ENCODE peak calls at places on chromosome 17, in ten cellular contexts. One of them, this sample, is unnamed.

GRCh38 chr17:72984145-72984924 is 108.2 kb downstream of the SLC39A11 start:
- DNase-seq in psoas muscle: no peak
- DNase-seq in A673: no peak
- DNase-seq in CD8-positive, alpha-beta T cell: no peak
- DNase-seq in neuronal stem cell: no peak
- DNase-seq in PC-3: peak
- DNase-seq in CD4-positive, alpha-beta T cell: no peak
- DNase-seq in left ventricle myocardium inferior: no peak
- DNase-seq in cardiac muscle cell: no peak
- DNase-seq in neural progenitor cell: no peak
- DNase-seq in this sample: no peak

GRCh38 chr17:27269978-27270377 is 23.9 kb upstream of the WSB1 start:
- DNase-seq in CD4-positive, alpha-beta T cell: no peak
- DNase-seq in psoas muscle: no peak
- DNase-seq in neuronal stem cell: no peak
- DNase-seq in PC-3: no peak
- DNase-seq in A673: no peak
- DNase-seq in left ventricle myocardium inferior: no peak
- DNase-seq in cardiac muscle cell: no peak
- DNase-seq in CD8-positive, alpha-beta T cell: no peak
- DNase-seq in neural progenitor cell: no peak
- DNase-seq in this sample: no peak

GRCh38 chr17:74368341-74369152 is 1.2 kb downstream of the GPR142 start:
- DNase-seq in neuronal stem cell: peak
- DNase-seq in A673: peak
- DNase-seq in PC-3: peak
- DNase-seq in left ventricle myocardium inferior: peak
- DNase-seq in CD8-positive, alpha-beta T cell: peak
- DNase-seq in cardiac muscle cell: peak
- DNase-seq in psoas muscle: peak
- DNase-seq in neural progenitor cell: peak
- DNase-seq in CD4-positive, alpha-beta T cell: peak
- DNase-seq in this sample: peak

GRCh38 chr17:38898812-38899348 is 26.5 kb upstream of the LASP1NB start:
- DNase-seq in cardiac muscle cell: no peak
- DNase-seq in PC-3: peak
- DNase-seq in neuronal stem cell: no peak
- DNase-seq in A673: no peak
- DNase-seq in neural progenitor cell: no peak
- DNase-seq in CD4-positive, alpha-beta T cell: peak
- DNase-seq in left ventricle myocardium inferior: no peak
- DNase-seq in psoas muscle: peak
- DNase-seq in CD8-positive, alpha-beta T cell: peak
- DNase-seq in this sample: no peak

GRCh38 chr17:46135126-46135812 is 58.0 kb downstream of the KANSL1 start:
- DNase-seq in PC-3: no peak
- DNase-seq in left ventricle myocardium inferior: no peak
- DNase-seq in CD4-positive, alpha-beta T cell: no peak
- DNase-seq in neuronal stem cell: no peak
- DNase-seq in A673: no peak
- DNase-seq in neural progenitor cell: no peak
- DNase-seq in cardiac muscle cell: no peak
- DNase-seq in CD8-positive, alpha-beta T cell: no peak
- DNase-seq in psoas muscle: no peak
- DNase-seq in this sample: no peak

GRCh38 chr17:39239640-39240314 is 14.0 kb upstream of the STAC2 start:
- DNase-seq in CD4-positive, alpha-beta T cell: peak
- DNase-seq in CD8-positive, alpha-beta T cell: peak
- DNase-seq in cardiac muscle cell: peak
- DNase-seq in psoas muscle: no peak
- DNase-seq in A673: no peak
- DNase-seq in neural progenitor cell: peak
- DNase-seq in neuronal stem cell: no peak
- DNase-seq in PC-3: peak
- DNase-seq in left ventricle myocardium inferior: no peak
- DNase-seq in this sample: no peak

GRCh38 chr17:33334703-33335102 is 41.6 kb upstream of the ASIC2 start:
- DNase-seq in neuronal stem cell: no peak
- DNase-seq in CD4-positive, alpha-beta T cell: no peak
- DNase-seq in left ventricle myocardium inferior: no peak
- DNase-seq in CD8-positive, alpha-beta T cell: no peak
- DNase-seq in cardiac muscle cell: no peak
- DNase-seq in psoas muscle: no peak
- DNase-seq in neural progenitor cell: no peak
- DNase-seq in PC-3: no peak
- DNase-seq in A673: no peak
- DNase-seq in this sample: no peak

GRCh38 chr17:37310940-37311339 is 64.8 kb upstream of the C17orf78 start:
- DNase-seq in neuronal stem cell: no peak
- DNase-seq in CD8-positive, alpha-beta T cell: no peak
- DNase-seq in PC-3: no peak
- DNase-seq in CD4-positive, alpha-beta T cell: no peak
- DNase-seq in psoas muscle: no peak
- DNase-seq in neural progenitor cell: no peak
- DNase-seq in cardiac muscle cell: no peak
- DNase-seq in A673: no peak
- DNase-seq in left ventricle myocardium inferior: no peak
- DNase-seq in this sample: no peak

GRCh38 chr17:41061969-41062368 is 2.1 kb upstream of the KRTAP2-3 start:
- DNase-seq in neuronal stem cell: no peak
- DNase-seq in cardiac muscle cell: no peak
- DNase-seq in A673: no peak
- DNase-seq in CD8-positive, alpha-beta T cell: no peak
- DNase-seq in psoas muscle: no peak
- DNase-seq in neural progenitor cell: no peak
- DNase-seq in PC-3: peak
- DNase-seq in CD4-positive, alpha-beta T cell: no peak
- DNase-seq in left ventricle myocardium inferior: no peak
- DNase-seq in this sample: no peak

GRCh38 chr17:78667741-78668640 is 90.8 kb upstream of the DNAH17 start:
- DNase-seq in cardiac muscle cell: no peak
- DNase-seq in A673: no peak
- DNase-seq in neural progenitor cell: no peak
- DNase-seq in CD4-positive, alpha-beta T cell: no peak
- DNase-seq in PC-3: no peak
- DNase-seq in left ventricle myocardium inferior: no peak
- DNase-seq in neuronal stem cell: no peak
- DNase-seq in psoas muscle: no peak
- DNase-seq in CD8-positive, alpha-beta T cell: no peak
- DNase-seq in this sample: no peak

GRCh38 chr17:55693244-55694216 is 29.1 kb downstream of the TMEM100 start:
- DNase-seq in psoas muscle: peak
- DNase-seq in neuronal stem cell: no peak
- DNase-seq in cardiac muscle cell: no peak
- DNase-seq in left ventricle myocardium inferior: peak
- DNase-seq in PC-3: no peak
- DNase-seq in CD4-positive, alpha-beta T cell: no peak
- DNase-seq in A673: peak
- DNase-seq in CD8-positive, alpha-beta T cell: no peak
- DNase-seq in neural progenitor cell: no peak
- DNase-seq in this sample: no peak

GRCh38 chr17:50689251-50689650 is 18.5 kb downstream of the ANKRD40 start:
- DNase-seq in psoas muscle: no peak
- DNase-seq in A673: no peak
- DNase-seq in CD4-positive, alpha-beta T cell: no peak
- DNase-seq in left ventricle myocardium inferior: no peak
- DNase-seq in CD8-positive, alpha-beta T cell: no peak
- DNase-seq in neuronal stem cell: no peak
- DNase-seq in neural progenitor cell: peak
- DNase-seq in PC-3: peak
- DNase-seq in cardiac muscle cell: no peak
- DNase-seq in this sample: no peak

GRCh38 chr17:60406887-60407286 is 15.0 kb upstream of the USP32 start:
- DNase-seq in CD8-positive, alpha-beta T cell: no peak
- DNase-seq in psoas muscle: no peak
- DNase-seq in cardiac muscle cell: no peak
- DNase-seq in neural progenitor cell: no peak
- DNase-seq in neuronal stem cell: no peak
- DNase-seq in PC-3: no peak
- DNase-seq in A673: no peak
- DNase-seq in CD4-positive, alpha-beta T cell: no peak
- DNase-seq in left ventricle myocardium inferior: no peak
- DNase-seq in this sample: no peak

GRCh38 chr17:64537488-64537887 is 30.7 kb downstream of the CEP95 start:
- DNase-seq in left ventricle myocardium inferior: no peak
- DNase-seq in neural progenitor cell: no peak
- DNase-seq in PC-3: no peak
- DNase-seq in neuronal stem cell: no peak
- DNase-seq in A673: no peak
- DNase-seq in CD4-positive, alpha-beta T cell: no peak
- DNase-seq in CD8-positive, alpha-beta T cell: no peak
- DNase-seq in cardiac muscle cell: no peak
- DNase-seq in psoas muscle: no peak
- DNase-seq in this sample: no peak

GRCh38 chr17:64536913-64537312 is 30.1 kb downstream of the CEP95 start:
- DNase-seq in neuronal stem cell: no peak
- DNase-seq in A673: no peak
- DNase-seq in CD4-positive, alpha-beta T cell: no peak
- DNase-seq in PC-3: no peak
- DNase-seq in cardiac muscle cell: no peak
- DNase-seq in psoas muscle: no peak
- DNase-seq in left ventricle myocardium inferior: no peak
- DNase-seq in neural progenitor cell: no peak
- DNase-seq in CD8-positive, alpha-beta T cell: no peak
- DNase-seq in this sample: no peak

GRCh38 chr17:64533784-64534183 is 27.0 kb downstream of the CEP95 start:
- DNase-seq in CD8-positive, alpha-beta T cell: no peak
- DNase-seq in psoas muscle: no peak
- DNase-seq in CD4-positive, alpha-beta T cell: no peak
- DNase-seq in cardiac muscle cell: no peak
- DNase-seq in neural progenitor cell: no peak
- DNase-seq in A673: no peak
- DNase-seq in PC-3: no peak
- DNase-seq in neuronal stem cell: no peak
- DNase-seq in left ventricle myocardium inferior: no peak
- DNase-seq in this sample: no peak

GRCh38 chr17:64534187-64534586 is 27.4 kb downstream of the CEP95 start:
- DNase-seq in neural progenitor cell: no peak
- DNase-seq in neuronal stem cell: no peak
- DNase-seq in CD4-positive, alpha-beta T cell: no peak
- DNase-seq in left ventricle myocardium inferior: no peak
- DNase-seq in PC-3: peak
- DNase-seq in cardiac muscle cell: no peak
- DNase-seq in CD8-positive, alpha-beta T cell: no peak
- DNase-seq in A673: peak
- DNase-seq in psoas muscle: no peak
- DNase-seq in this sample: no peak

DNA sequence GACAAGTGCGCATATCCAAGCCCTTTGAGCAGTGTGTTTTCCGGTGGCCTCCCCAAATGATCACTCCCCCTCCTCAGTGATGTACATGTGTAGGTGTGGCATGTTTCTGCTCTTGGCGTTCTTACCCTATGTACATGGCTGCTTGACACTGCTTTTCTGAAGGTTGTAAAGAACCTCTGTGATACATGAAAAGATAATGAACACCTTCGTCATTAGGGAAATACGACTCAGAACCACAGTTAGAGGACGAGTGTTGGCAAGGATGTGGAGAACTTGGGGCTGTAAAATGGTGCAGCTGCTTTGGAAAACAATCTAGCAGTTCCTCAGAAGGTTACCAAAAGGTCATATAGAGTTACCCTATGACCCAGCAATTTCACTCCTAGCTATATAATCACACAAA is 28.6 kb downstream of the CEP95 start:
- DNase-seq in A673: no peak
- DNase-seq in neural progenitor cell: no peak
- DNase-seq in psoas muscle: no peak
- DNase-seq in cardiac muscle cell: no peak
- DNase-seq in left ventricle myocardium inferior: no peak
- DNase-seq in CD4-positive, alpha-beta T cell: no peak
- DNase-seq in neuronal stem cell: no peak
- DNase-seq in CD8-positive, alpha-beta T cell: no peak
- DNase-seq in PC-3: no peak
- DNase-seq in this sample: no peak
- H3K27ac ChIP-seq in A673: no peak
- H3K27ac ChIP-seq in neural progenitor cell: no peak
- H3K27ac ChIP-seq in psoas muscle: no peak
- H3K27ac ChIP-seq in cardiac muscle cell: peak
- H3K27ac ChIP-seq in left ventricle myocardium inferior: no peak
- H3K27ac ChIP-seq in CD4-positive, alpha-beta T cell: no peak
- H3K27ac ChIP-seq in neuronal stem cell: no peak
- H3K27ac ChIP-seq in CD8-positive, alpha-beta T cell: no peak
- H3K27ac ChIP-seq in PC-3: no peak
- H3K27ac ChIP-seq in this sample: no peak

GRCh38 chr17:44216674-44217073 is 2.8 kb downstream of the UBTF start:
- DNase-seq in left ventricle myocardium inferior: no peak
- DNase-seq in neural progenitor cell: no peak
- DNase-seq in neuronal stem cell: no peak
- DNase-seq in A673: no peak
- DNase-seq in cardiac muscle cell: no peak
- DNase-seq in psoas muscle: peak
- DNase-seq in CD8-positive, alpha-beta T cell: no peak
- DNase-seq in CD4-positive, alpha-beta T cell: no peak
- DNase-seq in PC-3: no peak
- DNase-seq in this sample: no peak
- H3K27ac ChIP-seq in left ventricle myocardium inferior: no peak
- H3K27ac ChIP-seq in neural progenitor cell: no peak
- H3K27ac ChIP-seq in neuronal stem cell: no peak
- H3K27ac ChIP-seq in A673: no peak
- H3K27ac ChIP-seq in cardiac muscle cell: no peak
- H3K27ac ChIP-seq in psoas muscle: peak
- H3K27ac ChIP-seq in CD8-positive, alpha-beta T cell: peak
- H3K27ac ChIP-seq in CD4-positive, alpha-beta T cell: peak
- H3K27ac ChIP-seq in PC-3: no peak
- H3K27ac ChIP-seq in this sample: no peak

GRCh38 chr17:48565024-48565558 is 13.1 kb downstream of the HOXB4 start:
- DNase-seq in CD8-positive, alpha-beta T cell: no peak
- DNase-seq in CD4-positive, alpha-beta T cell: no peak
- DNase-seq in psoas muscle: no peak
- DNase-seq in PC-3: no peak
- DNase-seq in left ventricle myocardium inferior: no peak
- DNase-seq in cardiac muscle cell: no peak
- DNase-seq in neural progenitor cell: no peak
- DNase-seq in A673: no peak
- DNase-seq in neuronal stem cell: no peak
- DNase-seq in this sample: no peak
- H3K27ac ChIP-seq in CD8-positive, alpha-beta T cell: no peak
- H3K27ac ChIP-seq in CD4-positive, alpha-beta T cell: no peak
- H3K27ac ChIP-seq in psoas muscle: no peak
- H3K27ac ChIP-seq in PC-3: no peak
- H3K27ac ChIP-seq in left ventricle myocardium inferior: peak
- H3K27ac ChIP-seq in cardiac muscle cell: no peak
- H3K27ac ChIP-seq in neural progenitor cell: no peak
- H3K27ac ChIP-seq in A673: peak
- H3K27ac ChIP-seq in neuronal stem cell: no peak
- H3K27ac ChIP-seq in this sample: no peak

GRCh38 chr17:8870406-8871040 is 3.0 kb upstream of the PIK3R6 start:
- DNase-seq in PC-3: no peak
- DNase-seq in CD8-positive, alpha-beta T cell: no peak
- DNase-seq in A673: no peak
- DNase-seq in CD4-positive, alpha-beta T cell: no peak
- DNase-seq in psoas muscle: no peak
- DNase-seq in neural progenitor cell: no peak
- DNase-seq in neuronal stem cell: no peak
- DNase-seq in cardiac muscle cell: no peak
- DNase-seq in left ventricle myocardium inferior: no peak
- DNase-seq in this sample: no peak
- H3K27ac ChIP-seq in PC-3: no peak
- H3K27ac ChIP-seq in CD8-positive, alpha-beta T cell: no peak
- H3K27ac ChIP-seq in A673: no peak
- H3K27ac ChIP-seq in CD4-positive, alpha-beta T cell: no peak
- H3K27ac ChIP-seq in psoas muscle: no peak
- H3K27ac ChIP-seq in neural progenitor cell: no peak
- H3K27ac ChIP-seq in neuronal stem cell: no peak
- H3K27ac ChIP-seq in cardiac muscle cell: no peak
- H3K27ac ChIP-seq in left ventricle myocardium inferior: no peak
- H3K27ac ChIP-seq in this sample: no peak

GRCh38 chr17:43020030-43020621 is 2.1 kb downstream of the VAT1 start:
- DNase-seq in neuronal stem cell: no peak
- DNase-seq in PC-3: no peak
- DNase-seq in A673: no peak
- DNase-seq in left ventricle myocardium inferior: no peak
- DNase-seq in CD8-positive, alpha-beta T cell: no peak
- DNase-seq in CD4-positive, alpha-beta T cell: no peak
- DNase-seq in neural progenitor cell: no peak
- DNase-seq in psoas muscle: no peak
- DNase-seq in cardiac muscle cell: no peak
- DNase-seq in this sample: no peak
- H3K27ac ChIP-seq in neuronal stem cell: no peak
- H3K27ac ChIP-seq in PC-3: no peak
- H3K27ac ChIP-seq in A673: no peak
- H3K27ac ChIP-seq in left ventricle myocardium inferior: peak
- H3K27ac ChIP-seq in CD8-positive, alpha-beta T cell: no peak
- H3K27ac ChIP-seq in CD4-positive, alpha-beta T cell: no peak
- H3K27ac ChIP-seq in neural progenitor cell: no peak
- H3K27ac ChIP-seq in psoas muscle: peak
- H3K27ac ChIP-seq in cardiac muscle cell: peak
- H3K27ac ChIP-seq in this sample: no peak

This sample was measured in substantia nigra.